ENCODE peak calls at places on chromosomes 2 and 18, in six cellular contexts. G is ovary, W is tibial nerve, F is transverse colon, K is suprapubic skin, S is GM12878. E is an unnamed sample.

GRCh38 chr18:22214731-22215528 is 45.5 kb downstream of the GATA6 start:
- DNase-seq in F (no peak), S (no peak), G (no peak), W (no peak), K (no peak), E (peak)

GRCh38 chr2:41736105-41736567 is 311.7 kb upstream of the PKDCC start:
- DNase-seq in K (no peak), W (no peak), S (peak), G (no peak), F (no peak), E (no peak)

GRCh38 chr2:113225505-113226259 is 51.9 kb downstream of the PSD4 start:
- DNase-seq in K (no peak), G (no peak), F (no peak), S (no peak), W (no peak), E (no peak)

GRCh38 chr2:67645280-67646255 is 248.4 kb downstream of the ETAA1 start:
- DNase-seq in W (no peak), F (no peak), K (no peak), G (no peak), S (no peak), E (no peak)

GRCh38 chr18:68399721-68400120 is 315.2 kb downstream of the TMX3 start:
- DNase-seq in G (no peak), K (no peak), W (no peak), F (no peak), S (no peak), E (no peak)

GRCh38 chr2:21118302-21118920 is 5.4 kb upstream of the TDRD15 start:
- DNase-seq in S (no peak), W (peak), K (no peak), G (no peak), F (no peak), E (no peak)

GRCh38 chr18:3186678-3187658 is 32.8 kb downstream of the MYOM1 start:
- DNase-seq in W (no peak), S (no peak), G (no peak), K (no peak), F (no peak), E (no peak)

GRCh38 chr18:25349926-25350560 is 1.9 kb downstream of the ZNF521 start:
- DNase-seq in S (no peak), W (no peak), G (peak), F (no peak), K (peak), E (no peak)

GRCh38 chr2:82275599-82275998 is 1971.0 kb upstream of the LRRTM1 start:
- DNase-seq in G (no peak), K (no peak), S (no peak), F (no peak), W (no peak), E (no peak)

GRCh38 chr2:1590611-1591460 is 153.5 kb downstream of the PXDN start:
- DNase-seq in F (no peak), W (no peak), S (no peak), K (no peak), G (peak), E (no peak)

GRCh38 chr2:171432969-171433762 is 624 bp downstream of the METTL8 start:
- DNase-seq in G (no peak), K (no peak), W (no peak), F (peak), S (no peak), E (peak)

GRCh38 chr2:31282634-31283033 is 48.7 kb downstream of the EHD3 start:
- DNase-seq in F (no peak), S (no peak), G (no peak), W (no peak), K (no peak), E (no peak)

GRCh38 chr2:216519154-216519762 is 20.6 kb downstream of the RPL37A start:
- DNase-seq in S (no peak), G (no peak), F (peak), W (peak), K (no peak), E (peak)

GRCh38 chr2:69579561-69579960 is 64.0 kb downstream of the AAK1 start:
- DNase-seq in G (no peak), S (no peak), F (no peak), W (no peak), K (no peak), E (no peak)

GRCh38 chr2:139605668-139606067 is 825.5 kb upstream of the NXPH2 start:
- DNase-seq in G (no peak), F (no peak), S (no peak), W (no peak), K (no peak), E (no peak)

GRCh38 chr2:44295636-44296359 is 20.5 kb downstream of the SLC3A1 start:
- DNase-seq in G (no peak), F (no peak), K (no peak), W (no peak), S (no peak), E (no peak)

GRCh38 chr2:44295113-44295512 is 19.8 kb downstream of the SLC3A1 start:
- DNase-seq in F (no peak), S (no peak), K (no peak), W (no peak), G (no peak), E (no peak)

GRCh38 chr2:44286884-44287638 is 11.8 kb downstream of the SLC3A1 start:
- DNase-seq in F (no peak), G (no peak), S (no peak), W (no peak), K (no peak), E (no peak)

GRCh38 chr2:44290271-44290670 is 15.0 kb downstream of the SLC3A1 start:
- DNase-seq in K (no peak), S (no peak), W (no peak), G (no peak), F (no peak), E (no peak)

GRCh38 chr2:44291281-44292248 is 16.3 kb downstream of the SLC3A1 start:
- DNase-seq in K (no peak), F (peak), S (no peak), G (no peak), W (no peak), E (peak)
- TF ChIP-seq EP300 in K (no peak), F (no peak), S (no peak), G (no peak), W (peak), E (no peak)

GRCh38 chr2:147554708-147555107 is 290.1 kb upstream of the ACVR2A start:
- DNase-seq in K (no peak), S (no peak), W (no peak), F (no peak), G (no peak), E (no peak)

GRCh38 chr2:147551331-147551730 is 293.5 kb upstream of the ACVR2A start:
- DNase-seq in K (no peak), W (no peak), S (no peak), G (no peak), F (no peak), E (no peak)

GRCh38 chr2:147549054-147549453 is 295.8 kb upstream of the ACVR2A start:
- DNase-seq in W (no peak), F (no peak), K (no peak), G (no peak), S (no peak), E (no peak)

GRCh38 chr2:147558620-147559019 is 286.2 kb upstream of the ACVR2A start:
- DNase-seq in W (no peak), G (no peak), K (no peak), S (no peak), F (no peak), E (no peak)

DNA sequence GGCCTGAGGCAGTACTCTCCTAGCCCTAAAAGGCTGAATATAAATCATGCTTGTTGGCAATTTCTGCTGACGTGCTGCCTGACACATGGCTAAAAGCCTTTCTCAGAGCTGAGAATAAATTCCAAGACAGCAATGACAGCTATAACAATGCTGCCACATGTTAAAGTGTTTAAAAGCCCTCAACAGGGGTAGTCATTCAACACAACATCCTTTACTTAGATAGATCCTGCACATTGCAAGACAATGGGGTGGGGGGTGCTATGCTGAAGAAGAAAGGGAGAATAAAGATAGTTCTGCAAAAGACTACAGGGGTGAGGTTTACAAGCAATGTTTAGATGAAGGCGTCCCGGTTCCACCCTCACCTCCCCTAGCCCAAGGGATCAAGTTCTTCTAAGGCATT is 291.1 kb upstream of the ACVR2A start:
- DNase-seq in W (no peak), G (no peak), F (no peak), S (no peak), K (no peak), E (no peak)
- TF ChIP-seq CTCF in W (no peak), G (no peak), F (no peak), S (no peak), K (no peak), E (no peak)

GRCh38 chr2:115161531-115162453 is 719.4 kb downstream of the DPP10 start:
- DNase-seq in F (peak), W (no peak), K (no peak), G (no peak), S (no peak), E (no peak)
- H3K27ac ChIP-seq in F (peak), W (no peak), K (no peak), G (no peak), S (no peak), E (no peak)

GRCh38 chr2:187139469-187139868 is 290.5 kb upstream of the ZSWIM2 start:
- DNase-seq in S (no peak), W (no peak), K (no peak), F (no peak), G (no peak), E (no peak)
- TF ChIP-seq EP300 in S (no peak), W (no peak), K (no peak), F (no peak), G (no peak), E (no peak)

GRCh38 chr2:84946204-84947009 is 24.6 kb upstream of the KCMF1 start:
- DNase-seq in K (no peak), S (peak), W (no peak), F (peak), G (no peak), E (no peak)
- TF ChIP-seq CTCF in K (no peak), S (no peak), W (no peak), F (no peak), G (no peak), E (no peak)

GRCh38 chr2:197806317-197806633 is 1.9 kb downstream of the PLCL1 start:
- DNase-seq in G (no peak), W (no peak), S (no peak), F (no peak), K (no peak), E (no peak)

GRCh38 chr2:197809064-197809463 is 4.7 kb downstream of the PLCL1 start:
- DNase-seq in W (no peak), K (no peak), F (no peak), G (no peak), S (no peak), E (no peak)

GRCh38 chr2:197810490-197810889 is 6.1 kb downstream of the PLCL1 start:
- DNase-seq in K (no peak), F (no peak), G (no peak), W (no peak), S (no peak), E (no peak)

GRCh38 chr2:197813093-197813787 is 8.8 kb downstream of the PLCL1 start:
- DNase-seq in F (no peak), W (no peak), G (no peak), S (no peak), K (no peak), E (no peak)

DNA sequence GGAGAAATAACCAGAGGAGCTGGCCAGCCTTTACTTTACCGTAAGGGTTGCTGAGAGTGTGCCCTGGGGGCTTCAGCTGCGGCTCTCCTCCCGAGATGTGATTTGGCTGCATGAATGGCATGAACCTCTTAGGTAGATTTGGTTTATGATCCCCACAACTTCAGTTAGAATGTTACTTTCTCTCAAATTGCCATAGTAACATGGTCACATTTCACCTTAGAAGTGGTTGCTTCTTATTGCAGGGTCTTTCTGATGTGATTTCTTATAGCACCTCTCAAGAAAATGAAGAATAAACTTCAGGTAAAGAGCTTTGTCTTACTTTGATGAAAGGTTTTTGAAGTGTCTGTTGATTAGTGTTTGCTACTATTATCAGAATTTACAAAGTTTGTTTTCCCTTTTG is 5.6 kb downstream of the PLCL1 start:
- DNase-seq in F (no peak), S (no peak), G (no peak), K (no peak), W (no peak), E (no peak)
- H3K27ac ChIP-seq in F (no peak), S (no peak), G (no peak), K (no peak), W (no peak), E (no peak)

GRCh38 chr2:143704432-143705106 is 575.4 kb downstream of the ARHGAP15 start:
- DNase-seq in G (no peak), S (no peak), F (no peak), W (no peak), K (no peak), E (no peak)
- TF ChIP-seq EP300 in G (no peak), S (no peak), F (no peak), W (no peak), K (no peak), E (no peak)

GRCh38 chr2:224895377-224895776 is 146.9 kb downstream of the DOCK10 start:
- DNase-seq in K (no peak), G (no peak), S (no peak), F (no peak), W (no peak), E (no peak)
- TF ChIP-seq CTCF in K (no peak), G (no peak), S (no peak), F (no peak), W (no peak), E (no peak)

E was measured in upper lobe of left lung.